ENCODE peak calls at places on chromosomes 7 and 10, in six cellular contexts. D, Q, A, L, F and K are unnamed samples.

GRCh38 chr7:12524794-12525386 is 45.6 kb upstream of the SCIN start:
- DNase-seq in D (no peak), Q (no peak), A (no peak), L (peak), F (peak), K (peak)

GRCh38 chr7:4692055-4692454 is 10.0 kb downstream of the FOXK1 start:
- DNase-seq in D (no peak), Q (no peak), A (no peak), L (no peak), F (no peak), K (no peak)

GRCh38 chr7:87225696-87226095 is 6.2 kb upstream of the TMEM243 start:
- DNase-seq in D (no peak), Q (no peak), A (no peak), L (no peak), F (no peak), K (no peak)

GRCh38 chr7:142752376-142753225 is 3.3 kb downstream of the PRSS1 start:
- DNase-seq in D (no peak), Q (no peak), A (no peak), L (no peak), F (no peak), K (no peak)

GRCh38 chr7:106813705-106814305 is 51.3 kb upstream of the PIK3CG start:
- DNase-seq in D (no peak), Q (no peak), A (no peak), L (no peak), F (no peak), K (no peak)

GRCh38 chr7:101743995-101744360 is 73.4 kb upstream of the CUX1 start:
- DNase-seq in D (no peak), Q (peak), A (peak), L (no peak), F (no peak), K (no peak)

GRCh38 chr10:24235471-24235870 is 26.5 kb downstream of the KIAA1217 start:
- DNase-seq in D (no peak), Q (no peak), A (no peak), L (no peak), F (no peak), K (no peak)

GRCh38 chr7:87413951-87414381 is 61.5 kb downstream of the ABCB4 start:
- DNase-seq in D (no peak), Q (no peak), A (no peak), L (no peak), F (no peak), K (no peak)

GRCh38 chr10:100510533-100511308 is 8.9 kb downstream of the SEC31B start:
- DNase-seq in D (no peak), Q (peak), A (no peak), L (peak), F (no peak), K (no peak)

GRCh38 chr10:93820434-93820833 is 62.7 kb downstream of the LGI1 start:
- DNase-seq in D (no peak), Q (no peak), A (no peak), L (no peak), F (no peak), K (no peak)

GRCh38 chr7:24401628-24402593 is 117.9 kb downstream of the NPY start:
- DNase-seq in D (no peak), Q (no peak), A (no peak), L (peak), F (peak), K (peak)

GRCh38 chr10:11755512-11756247 is 13.5 kb downstream of the ECHDC3 start:
- DNase-seq in D (peak), Q (no peak), A (no peak), L (no peak), F (no peak), K (no peak)

GRCh38 chr7:157278791-157279678 is 57.8 kb upstream of the DNAJB6 start:
- DNase-seq in D (peak), Q (no peak), A (no peak), L (no peak), F (no peak), K (no peak)

GRCh38 chr7:151271699-151272355 is 23.3 kb upstream of the SMARCD3 start:
- DNase-seq in D (no peak), Q (peak), A (no peak), L (peak), F (no peak), K (no peak)

GRCh38 chr7:20594023-20594422 is 21.4 kb upstream of the ABCB5 start:
- DNase-seq in D (no peak), Q (no peak), A (no peak), L (no peak), F (no peak), K (no peak)

GRCh38 chr7:82441916-82442478 is 1.6 kb downstream of the CACNA2D1 start:
- DNase-seq in D (no peak), Q (no peak), A (no peak), L (no peak), F (peak), K (peak)

GRCh38 chr10:95240811-95241210 is 46.8 kb downstream of the ACSM6 start:
- DNase-seq in D (no peak), Q (no peak), A (no peak), L (no peak), F (no peak), K (no peak)

GRCh38 chr10:72889391-72889831 is 4.1 kb upstream of the OIT3 start:
- DNase-seq in D (no peak), Q (no peak), A (no peak), L (no peak), F (no peak), K (peak)

GRCh38 chr10:104614245-104614831 is 26.8 kb upstream of the SORCS3 start:
- DNase-seq in D (no peak), Q (peak), A (no peak), L (no peak), F (peak), K (no peak)

GRCh38 chr7:44463169-44463808 is 27.2 kb downstream of the NUDCD3 start:
- DNase-seq in D (no peak), Q (no peak), A (no peak), L (no peak), F (no peak), K (peak)

GRCh38 chr7:108067844-108068243 is 62.3 kb downstream of the LAMB4 start:
- DNase-seq in D (no peak), Q (no peak), A (no peak), L (no peak), F (peak), K (peak)

GRCh38 chr7:68676789-68677535 is 921.3 kb upstream of the AUTS2 start:
- DNase-seq in D (no peak), Q (no peak), A (no peak), L (no peak), F (no peak), K (no peak)

GRCh38 chr7:69517985-69518731 is 80.1 kb upstream of the AUTS2 start:
- DNase-seq in D (no peak), Q (no peak), A (no peak), L (no peak), F (no peak), K (no peak)

GRCh38 chr7:149147072-149147729 is at the start of gene ZNF398:
- DNase-seq in D (peak), Q (peak), A (peak), L (peak), F (peak), K (peak)